ENCODE peak calls at places on chromosomes 2 and 18, in ten cellular contexts. X is AG09309; D is stimulated activated CD8-positive, alpha-beta memory T cell treated with anti-CD3 and anti-CD28 coated beads, Interleukin-4, amount 100 ng/mL, for 24 hours; W is activated naive CD8-positive, alpha-beta T cell treated with anti-CD3 and anti-CD28 coated beads, Interleukin-2, amount 50 U/mL, for 24 hours; P is stimulated activated CD4-positive, alpha-beta T cell treated with anti-CD3 and anti-CD28 coated beads, Interleukin-12 subunit alpha, Interleukin-12 subunit beta, amount 100 ng/mL, for 48 hours; B is astrocyte of the hippocampus; M is progenitor cell of endocrine pancreas; C is H9; F is uterus; R is A172. U is an unnamed sample.

GRCh38 chr18:30971338-30971956 is 71.1 kb downstream of the DSC3 start:
- DNase-seq in X (no peak), D (no peak), W (no peak), P (no peak), B (peak), M (no peak), C (no peak), F (no peak), R (peak), U (no peak)

GRCh38 chr2:17184512-17184911 is 333.7 kb downstream of the RAD51AP2 start:
- DNase-seq in X (no peak), D (no peak), W (no peak), P (no peak), B (no peak), M (no peak), C (no peak), F (no peak), R (no peak), U (no peak)

GRCh38 chr2:132797551-132797950 is 127.5 kb upstream of the LYPD1 start:
- DNase-seq in X (peak), D (no peak), W (no peak), P (no peak), B (peak), M (no peak), C (no peak), F (no peak), R (peak), U (no peak)

GRCh38 chr2:136116813-136117390 is 1.0 kb downstream of the CXCR4 start:
- DNase-seq in X (no peak), D (peak), W (peak), P (no peak), B (peak), M (no peak), C (peak), F (no peak), R (no peak), U (peak)

GRCh38 chr2:26184555-26185303 is 11.8 kb downstream of the GAREM2 start:
- DNase-seq in X (peak), D (peak), W (peak), P (peak), B (peak), M (peak), C (peak), F (peak), R (no peak), U (no peak)

GRCh38 chr2:97764559-97765263 is 51.3 kb downstream of the ZAP70 start:
- DNase-seq in X (no peak), D (no peak), W (no peak), P (no peak), B (no peak), M (no peak), C (peak), F (no peak), R (no peak), U (no peak)

GRCh38 chr2:66561645-66562336 is 126.9 kb downstream of the MEIS1 start:
- DNase-seq in X (no peak), D (no peak), W (no peak), P (no peak), B (peak), M (no peak), C (no peak), F (no peak), R (peak), U (no peak)

GRCh38 chr2:68057658-68058396 is 5.0 kb downstream of the C1D start:
- DNase-seq in X (no peak), D (no peak), W (no peak), P (no peak), B (no peak), M (no peak), C (no peak), F (no peak), R (no peak), U (no peak)

GRCh38 chr18:24033644-24034412 is 19.3 kb downstream of the TTC39C start:
- DNase-seq in X (no peak), D (no peak), W (no peak), P (no peak), B (no peak), M (no peak), C (no peak), F (no peak), R (no peak), U (no peak)

GRCh38 chr18:51137051-51137729 is 60.3 kb downstream of the MEX3C start:
- DNase-seq in X (no peak), D (no peak), W (no peak), P (no peak), B (no peak), M (no peak), C (no peak), F (no peak), R (peak), U (no peak)

GRCh38 chr2:171244970-171245782 is 84.5 kb upstream of the TLK1 start:
- DNase-seq in X (peak), D (no peak), W (no peak), P (no peak), B (peak), M (no peak), C (no peak), F (no peak), R (peak), U (no peak)

GRCh38 chr18:7877609-7878008 is 310.5 kb downstream of the PTPRM start:
- DNase-seq in X (no peak), D (no peak), W (no peak), P (no peak), B (no peak), M (no peak), C (no peak), F (no peak), R (no peak), U (no peak)

GRCh38 chr2:177972782-177973181 is 99.8 kb downstream of the PDE11A start:
- DNase-seq in X (no peak), D (no peak), W (no peak), P (no peak), B (no peak), M (no peak), C (peak), F (no peak), R (no peak), U (no peak)

GRCh38 chr2:11094021-11094810 is 61.1 kb upstream of the SLC66A3 start:
- DNase-seq in X (no peak), D (no peak), W (no peak), P (no peak), B (no peak), M (no peak), C (no peak), F (no peak), R (no peak), U (no peak)

GRCh38 chr2:71379086-71379485 is 47.5 kb downstream of the ZNF638 start:
- DNase-seq in X (peak), D (no peak), W (no peak), P (no peak), B (peak), M (no peak), C (no peak), F (no peak), R (peak), U (no peak)

GRCh38 chr2:158575051-158575635 is 118.4 kb downstream of the PKP4 start:
- DNase-seq in X (no peak), D (no peak), W (no peak), P (no peak), B (peak), M (no peak), C (no peak), F (no peak), R (peak), U (no peak)

GRCh38 chr2:177261115-177261779 is 3.3 kb downstream of the NFE2L2 start:
- DNase-seq in X (no peak), D (no peak), W (no peak), P (no peak), B (no peak), M (no peak), C (no peak), F (no peak), R (no peak), U (no peak)

GRCh38 chr2:108604196-108604595 is 69.9 kb downstream of the LIMS1 start:
- DNase-seq in X (no peak), D (no peak), W (no peak), P (no peak), B (no peak), M (no peak), C (no peak), F (no peak), R (no peak), U (no peak)

GRCh38 chr2:197911667-197912066 is 107.3 kb downstream of the PLCL1 start:
- DNase-seq in X (no peak), D (no peak), W (no peak), P (no peak), B (peak), M (no peak), C (no peak), F (no peak), R (no peak), U (no peak)

GRCh38 chr18:12463191-12463590 is 55.5 kb downstream of the PRELID3A start:
- DNase-seq in X (no peak), D (no peak), W (no peak), P (no peak), B (no peak), M (no peak), C (no peak), F (no peak), R (no peak), U (no peak)

GRCh38 chr2:43950383-43951008 is 45.3 kb downstream of the LRPPRC start:
- DNase-seq in X (peak), D (no peak), W (no peak), P (no peak), B (peak), M (no peak), C (no peak), F (no peak), R (peak), U (no peak)

GRCh38 chr2:393711-394696 is 106.1 kb upstream of the ALKAL2 start:
- DNase-seq in X (no peak), D (peak), W (peak), P (peak), B (peak), M (no peak), C (no peak), F (no peak), R (peak), U (no peak)

GRCh38 chr2:129861666-129862288 is 117.7 kb upstream of the RAB6C start:
- DNase-seq in X (no peak), D (no peak), W (no peak), P (no peak), B (no peak), M (no peak), C (no peak), F (no peak), R (no peak), U (no peak)

GRCh38 chr2:16774980-16775963 is 109.6 kb upstream of the CYRIA start:
- DNase-seq in X (no peak), D (no peak), W (no peak), P (no peak), B (peak), M (peak), C (peak), F (no peak), R (no peak), U (no peak)

GRCh38 chr2:36338124-36338826 is 17.3 kb upstream of the CRIM1 start:
- DNase-seq in X (no peak), D (no peak), W (no peak), P (no peak), B (no peak), M (no peak), C (no peak), F (no peak), R (no peak), U (no peak)

GRCh38 chr18:8844721-8845148 is 139.4 kb downstream of the MTCL1 start:
- DNase-seq in X (no peak), D (no peak), W (no peak), P (no peak), B (peak), M (no peak), C (no peak), F (no peak), R (no peak), U (no peak)

GRCh38 chr18:45518770-45519169 is 96.5 kb upstream of the SLC14A2 start:
- DNase-seq in X (no peak), D (no peak), W (no peak), P (no peak), B (peak), M (no peak), C (no peak), F (no peak), R (no peak), U (no peak)

GRCh38 chr2:216319771-216320170 is 52.5 kb downstream of the MARCHF4 start:
- DNase-seq in X (no peak), D (no peak), W (no peak), P (no peak), B (peak), M (no peak), C (peak), F (no peak), R (no peak), U (no peak)

GRCh38 chr18:5600376-5601071 is 56.7 kb upstream of the EPB41L3 start:
- DNase-seq in X (no peak), D (no peak), W (no peak), P (no peak), B (peak), M (no peak), C (no peak), F (no peak), R (no peak), U (no peak)

GRCh38 chr2:129178356-129178755 is 801.1 kb upstream of the RAB6C start:
- DNase-seq in X (no peak), D (no peak), W (no peak), P (no peak), B (peak), M (no peak), C (no peak), F (no peak), R (no peak), U (no peak)

GRCh38 chr2:231198291-231199173 is at the start of gene ARMC9:
- DNase-seq in X (no peak), D (peak), W (peak), P (peak), B (peak), M (peak), C (peak), F (peak), R (peak), U (peak)

GRCh38 chr2:48229063-48229462 is 300.9 kb upstream of the STON1 start:
- DNase-seq in X (no peak), D (no peak), W (no peak), P (no peak), B (no peak), M (no peak), C (no peak), F (no peak), R (no peak), U (no peak)

GRCh38 chr2:68766378-68766845 is 31.8 kb downstream of the ARHGAP25 start:
- DNase-seq in X (no peak), D (no peak), W (peak), P (no peak), B (no peak), M (no peak), C (no peak), F (no peak), R (no peak), U (peak)

GRCh38 chr2:232988444-232988843 is 24.6 kb downstream of the NGEF start:
- DNase-seq in X (peak), D (no peak), W (no peak), P (no peak), B (peak), M (no peak), C (no peak), F (peak), R (peak), U (no peak)

GRCh38 chr2:224885836-224886547 is 156.3 kb downstream of the DOCK10 start:
- DNase-seq in X (peak), D (no peak), W (no peak), P (no peak), B (peak), M (no peak), C (no peak), F (no peak), R (peak), U (no peak)

GRCh38 chr2:162092656-162093556 is 18.9 kb upstream of the DPP4 start:
- DNase-seq in X (peak), D (no peak), W (no peak), P (no peak), B (peak), M (no peak), C (no peak), F (peak), R (peak), U (no peak)

GRCh38 chr2:226187601-226188000 is 612.0 kb downstream of the IRS1 start:
- DNase-seq in X (peak), D (no peak), W (no peak), P (no peak), B (peak), M (no peak), C (no peak), F (no peak), R (peak), U (no peak)

U was measured in NK-92 treated with Interleukin-12 subunit alpha and Interleukin-12 subunit beta, amount 100 ng/mL, for 24 hours.